ENCODE peak calls at places on chromosomes 3 and 15, in eight cellular contexts. G is GM12891, M is HL-60, O is GM23338, X is upper lobe of left lung, V is breast epithelium, Y is transverse colon, Z is spleen. N is an unnamed sample.

GRCh38 chr3:152328841-152329240 is 60.1 kb downstream of the MBNL1 start:
- DNase-seq in X (no peak), Y (no peak), V (no peak), Z (no peak), G (no peak), O (no peak), M (no peak), N (no peak)

GRCh38 chr15:37682304-37682703 is 252.1 kb upstream of the TMCO5A start:
- DNase-seq in X (no peak), O (peak), Y (no peak), Z (no peak), G (no peak), V (no peak), M (no peak), N (no peak)

GRCh38 chr3:113839551-113839950 is 963 bp downstream of the GRAMD1C start:
- DNase-seq in Z (no peak), O (no peak), M (no peak), X (no peak), V (no peak), G (no peak), Y (no peak), N (no peak)

GRCh38 chr15:71600237-71600636 is 210.1 kb upstream of the NR2E3 start:
- DNase-seq in X (no peak), O (no peak), Y (no peak), V (no peak), G (no peak), M (no peak), Z (no peak), N (no peak)

GRCh38 chr3:195064300-195064931 is 206.5 kb downstream of the XXYLT1 start:
- DNase-seq in G (no peak), V (no peak), M (no peak), Z (peak), Y (no peak), O (no peak), X (no peak), N (no peak)

GRCh38 chr3:5339967-5340535 is 152.5 kb downstream of the EDEM1 start:
- DNase-seq in M (no peak), V (no peak), O (no peak), G (no peak), Z (no peak), X (no peak), Y (peak), N (no peak)

GRCh38 chr3:143482106-143483088 is 362.8 kb downstream of the CHST2 start:
- DNase-seq in Y (no peak), O (no peak), M (no peak), Z (no peak), V (no peak), X (no peak), G (no peak), N (no peak)

GRCh38 chr3:9224490-9224889 is 25.0 kb downstream of the SRGAP3 start:
- DNase-seq in Y (no peak), X (no peak), Z (no peak), V (no peak), M (no peak), G (peak), O (no peak), N (peak)

GRCh38 chr3:85254738-85255137 is 295.9 kb downstream of the CADM2 start:
- DNase-seq in M (no peak), X (no peak), O (no peak), Y (no peak), Z (no peak), G (no peak), V (no peak), N (no peak)

GRCh38 chr3:13535526-13535875 is 13.4 kb upstream of the FBLN2 start:
- DNase-seq in G (no peak), Z (no peak), O (no peak), Y (no peak), M (no peak), X (no peak), V (no peak), N (no peak)

GRCh38 chr3:68988740-68989139 is 24.7 kb downstream of the EOGT start:
- DNase-seq in Z (no peak), X (no peak), G (no peak), Y (no peak), V (no peak), O (no peak), M (no peak), N (no peak)

GRCh38 chr15:45166792-45167630 is 20.8 kb downstream of the SHF start:
- DNase-seq in G (peak), O (peak), M (peak), V (peak), Z (peak), X (peak), Y (peak), N (peak)

GRCh38 chr3:167913218-167913902 is 177.8 kb downstream of the SERPINI1 start:
- DNase-seq in V (no peak), X (no peak), O (peak), Y (no peak), G (no peak), M (peak), Z (no peak), N (no peak)

GRCh38 chr3:105427332-105427731 is 60.6 kb downstream of the ALCAM start:
- DNase-seq in M (no peak), G (no peak), Z (no peak), O (peak), X (no peak), V (no peak), Y (no peak), N (no peak)

GRCh38 chr3:119145500-119146167 is at the start of gene TEX55:
- DNase-seq in V (no peak), G (peak), O (peak), M (no peak), X (peak), Z (no peak), Y (peak), N (no peak)

GRCh38 chr3:128432301-128432897 is 34.3 kb downstream of the DNAJB8 start:
- DNase-seq in Y (no peak), O (peak), Z (no peak), M (no peak), G (no peak), V (peak), X (peak), N (no peak)

GRCh38 chr3:53229171-53229570 is 26.7 kb downstream of the TKT start:
- DNase-seq in Y (no peak), O (no peak), M (no peak), V (no peak), Z (peak), X (no peak), G (no peak), N (no peak)

GRCh38 chr3:13407475-13407874 is 12.6 kb downstream of the NUP210 start:
- DNase-seq in G (no peak), X (no peak), Y (no peak), O (no peak), M (no peak), Z (no peak), V (no peak), N (no peak)

GRCh38 chr15:31221936-31222515 is 104.6 kb upstream of the KLF13 start:
- DNase-seq in Z (no peak), X (no peak), Y (no peak), G (no peak), M (no peak), V (no peak), O (peak), N (no peak)

GRCh38 chr3:126683506-126683905 is 20.5 kb upstream of the CHCHD6 start:
- DNase-seq in M (no peak), G (no peak), O (no peak), V (no peak), Y (no peak), X (no peak), Z (peak), N (no peak)

GRCh38 chr3:21697707-21698106 is 53.3 kb downstream of the ZNF385D start:
- DNase-seq in X (no peak), G (no peak), Z (no peak), Y (no peak), M (no peak), V (no peak), O (no peak), N (no peak)

GRCh38 chr15:31871159-31871886 is 159.0 kb upstream of the CHRNA7 start:
- DNase-seq in M (peak), Y (no peak), G (no peak), V (no peak), O (peak), X (no peak), Z (no peak), N (no peak)

GRCh38 chr3:144590854-144591253 is 619.2 kb downstream of the DIPK2A start:
- DNase-seq in G (no peak), O (peak), V (no peak), Z (no peak), M (no peak), X (no peak), Y (no peak), N (no peak)

GRCh38 chr3:197103766-197104165 is 74.1 kb upstream of the MELTF start:
- DNase-seq in G (no peak), O (no peak), X (no peak), V (no peak), M (no peak), Y (no peak), Z (no peak), N (no peak)

GRCh38 chr3:139555249-139555648 is 15.7 kb upstream of the RBP1 start:
- DNase-seq in X (no peak), Y (no peak), Z (no peak), O (no peak), M (no peak), V (no peak), G (no peak), N (no peak)

GRCh38 chr3:120180731-120181412 is 86.6 kb upstream of the GSK3B start:
- DNase-seq in Z (no peak), X (no peak), V (no peak), M (no peak), G (no peak), O (no peak), Y (no peak), N (no peak)

GRCh38 chr3:143226678-143227291 is 107.2 kb downstream of the CHST2 start:
- DNase-seq in X (no peak), Y (peak), M (no peak), O (no peak), G (no peak), V (no peak), Z (no peak), N (no peak)

GRCh38 chr15:67501836-67502461 is 19.0 kb upstream of the C15orf61 start:
- DNase-seq in O (peak), V (no peak), M (no peak), X (no peak), Y (no peak), G (no peak), Z (no peak), N (no peak)

GRCh38 chr3:194933465-194933864 is 247.8 kb downstream of the FAM43A start:
- DNase-seq in M (no peak), X (no peak), O (peak), Z (no peak), G (no peak), V (no peak), Y (no peak), N (no peak)

GRCh38 chr3:131708216-131708615 is 205.4 kb upstream of the MRPL3 start:
- DNase-seq in Y (no peak), M (no peak), X (no peak), V (no peak), Z (no peak), G (no peak), O (no peak), N (no peak)

GRCh38 chr3:64319391-64319790 is 94.1 kb upstream of the PRICKLE2 start:
- DNase-seq in X (no peak), Y (no peak), G (no peak), V (no peak), Z (no peak), M (no peak), O (peak), N (no peak)

GRCh38 chr3:149212386-149212785 is 9.2 kb downstream of the CP start:
- DNase-seq in M (no peak), Z (no peak), G (no peak), X (no peak), Y (no peak), V (no peak), O (no peak), N (no peak)

GRCh38 chr3:17302170-17302569 is 417.4 kb downstream of the PLCL2 start:
- DNase-seq in Y (no peak), Z (no peak), G (no peak), M (no peak), V (no peak), O (no peak), X (no peak), N (no peak)

DNA sequence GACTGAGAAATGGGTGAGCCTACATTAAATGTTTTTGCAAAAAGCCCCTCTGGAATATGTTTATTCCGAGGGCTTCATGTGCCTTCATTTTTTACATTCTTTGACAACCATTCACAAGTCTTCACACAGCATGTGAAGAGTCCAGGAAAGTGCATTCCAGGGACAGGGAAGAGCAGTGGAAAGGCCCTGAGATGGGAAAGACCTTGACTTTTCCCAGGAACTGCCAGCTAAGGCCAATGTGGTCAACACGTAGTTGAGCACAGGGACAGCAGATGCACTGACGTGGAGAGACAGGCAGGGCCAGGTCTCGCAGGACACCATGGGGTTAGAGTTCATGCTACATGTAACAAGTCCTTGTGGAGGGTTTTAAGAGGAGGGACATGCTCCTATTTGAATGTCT is 21.7 kb downstream of the SSR3 start:
- DNase-seq in G (no peak), X (no peak), Y (no peak), V (no peak), Z (no peak), M (no peak), O (no peak), N (no peak)
- TF ChIP-seq POLR2AphosphoS5 in G (no peak), X (no peak), Y (no peak), V (no peak), Z (no peak), M (no peak), O (peak), N (no peak)

GRCh38 chr3:76122007-76122406 is 336.7 kb upstream of the ZNF717 start:
- DNase-seq in V (no peak), O (no peak), X (no peak), Y (no peak), Z (no peak), G (no peak), M (no peak), N (no peak)
- TF ChIP-seq POLR2AphosphoS5 in V (no peak), O (no peak), X (no peak), Y (no peak), Z (no peak), G (no peak), M (no peak), N (no peak)

DNA sequence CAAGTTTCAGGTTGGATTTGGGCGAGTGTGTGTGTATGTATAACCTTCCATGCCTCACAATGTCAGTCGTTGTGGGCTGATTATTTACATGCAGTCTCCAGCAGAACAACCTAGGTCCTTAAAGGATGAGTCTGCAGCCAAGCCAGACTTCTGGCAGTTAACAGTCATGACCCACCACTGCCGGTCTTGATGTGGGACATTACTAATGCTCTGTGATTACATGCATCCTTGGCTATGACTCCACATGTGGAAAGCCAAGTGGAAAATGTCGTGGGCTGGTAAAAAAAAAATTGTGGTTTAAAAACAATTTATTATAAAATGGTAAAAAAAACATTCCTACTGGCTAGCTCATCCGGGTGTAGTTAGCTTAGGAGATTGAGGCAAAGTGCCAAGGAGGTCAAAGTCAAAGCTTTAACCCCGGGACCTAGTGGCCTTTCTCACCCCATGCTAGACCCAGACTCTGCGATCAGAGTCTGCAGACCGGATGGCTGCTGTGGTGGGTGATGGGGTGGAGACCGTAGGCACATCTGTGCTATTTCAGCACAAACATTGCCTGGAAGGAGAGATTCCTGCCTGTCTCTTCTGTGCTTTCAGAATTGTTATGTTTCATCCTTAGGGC is 6.8 kb downstream of the RARRES1 start:
- DNase-seq in Z (no peak), X (no peak), G (no peak), M (no peak), V (no peak), Y (peak), O (no peak), N (peak)
- TF ChIP-seq POLR2AphosphoS5 in Z (peak), X (no peak), G (no peak), M (no peak), V (peak), Y (peak), O (no peak), N (no peak)

GRCh38 chr3:58271901-58272501 is 34.0 kb upstream of the RPP14 start:
- DNase-seq in X (no peak), G (no peak), O (no peak), Y (no peak), V (no peak), M (peak), Z (no peak), N (no peak)
- TF ChIP-seq POLR2AphosphoS5 in X (no peak), G (no peak), O (no peak), Y (no peak), V (no peak), M (no peak), Z (no peak), N (no peak)

GRCh38 chr3:56921573-56922571 is 120.1 kb upstream of the ARHGEF3 start:
- DNase-seq in X (peak), O (no peak), Y (no peak), M (no peak), V (no peak), Z (no peak), G (no peak), N (peak)
- TF ChIP-seq POLR2AphosphoS5 in X (no peak), O (no peak), Y (no peak), M (no peak), V (no peak), Z (no peak), G (no peak), N (no peak)

GRCh38 chr15:43776101-43776717 is 557 bp downstream of the ELL3 start:
- DNase-seq in G (peak), Z (peak), O (peak), V (no peak), Y (peak), X (peak), M (no peak), N (no peak)

GRCh38 chr15:43775411-43775965 is 1.3 kb downstream of the ELL3 start:
- DNase-seq in V (peak), X (no peak), Y (peak), O (peak), G (no peak), Z (no peak), M (no peak), N (no peak)

GRCh38 chr15:43779016-43779415 is 2.2 kb upstream of the ELL3 start:
- DNase-seq in G (no peak), V (no peak), M (no peak), O (no peak), Y (no peak), Z (no peak), X (no peak), N (no peak)

GRCh38 chr15:43776718-43777292 is at the start of gene ELL3:
- DNase-seq in V (peak), G (peak), M (peak), O (peak), Z (peak), X (peak), Y (peak), N (peak)

DNA sequence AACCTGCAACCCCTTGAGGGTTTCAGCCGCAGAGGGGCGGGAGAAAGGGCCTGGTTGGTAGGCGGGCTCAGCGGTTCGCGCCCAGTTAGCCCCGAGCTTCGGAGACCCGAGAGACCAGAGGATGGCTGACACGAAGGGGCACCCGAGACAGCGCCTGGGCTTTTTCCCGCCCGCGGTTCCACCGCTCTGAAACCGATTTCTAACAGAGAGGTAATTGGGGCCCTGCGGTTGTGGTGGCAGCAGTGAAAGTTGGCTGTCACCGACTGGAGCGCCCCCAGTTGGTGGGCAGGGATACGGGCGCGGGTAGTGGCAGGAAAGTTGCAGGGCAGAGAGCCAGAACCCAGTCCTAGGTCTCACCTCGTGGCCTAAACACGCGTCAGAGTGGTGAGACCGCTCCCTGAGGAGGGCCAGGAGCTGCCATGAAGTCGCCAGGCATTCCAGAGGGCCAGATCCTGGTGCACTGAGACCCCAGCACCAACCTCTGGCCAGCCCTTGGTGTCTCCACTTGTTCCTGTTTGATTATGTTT is 590 bp upstream of the ELL3 start:
- DNase-seq in Y (peak), O (peak), V (peak), M (peak), X (peak), Z (peak), G (peak), N (peak)
- TF ChIP-seq POLR2AphosphoS5 in Y (peak), O (no peak), V (peak), M (peak), X (peak), Z (peak), G (no peak), N (peak)

GRCh38 chr3:7695067-7695466 is 806.6 kb upstream of the LMCD1 start:
- DNase-seq in V (no peak), X (no peak), G (no peak), M (no peak), Z (no peak), O (peak), Y (no peak), N (no peak)

GRCh38 chr3:7693976-7694375 is 807.6 kb upstream of the LMCD1 start:
- DNase-seq in V (no peak), O (no peak), Z (no peak), Y (no peak), G (no peak), X (no peak), M (no peak), N (no peak)

GRCh38 chr3:7697538-7697937 is 804.1 kb upstream of the LMCD1 start:
- DNase-seq in G (no peak), O (no peak), Y (no peak), Z (no peak), X (no peak), V (no peak), M (no peak), N (no peak)
- TF ChIP-seq POLR2AphosphoS5 in G (no peak), O (no peak), Y (no peak), Z (no peak), X (no peak), V (no peak), M (no peak), N (no peak)

N was measured in sigmoid colon.